ENCODE peak calls at places on chromosomes 12 and 14, in five cellular contexts. C is AG04449, N is NCI-H526, I is RWPE1, F is HepG2. X is an unnamed sample.

GRCh38 chr14:93333631-93334095 is 827 bp upstream of the BTBD7 start:
- DNase-seq in C (no peak), N (peak), I (no peak), F (no peak), X (no peak)

GRCh38 chr14:55160989-55161388 is 30.4 kb downstream of the DLGAP5 start:
- DNase-seq in C (no peak), N (peak), I (peak), F (peak), X (peak)

GRCh38 chr12:26870491-26871419 is 37.8 kb upstream of the ITPR2 start:
- DNase-seq in C (peak), N (peak), I (no peak), F (no peak), X (no peak)

GRCh38 chr12:94805749-94806148 is 155.4 kb upstream of the TMCC3 start:
- DNase-seq in C (peak), N (no peak), I (no peak), F (no peak), X (no peak)

GRCh38 chr12:92085040-92085439 is 60.6 kb downstream of the BTG1 start:
- DNase-seq in C (no peak), N (no peak), I (no peak), F (no peak), X (no peak)

GRCh38 chr14:32473476-32473875 is 144.4 kb downstream of the AKAP6 start:
- DNase-seq in C (no peak), N (no peak), I (peak), F (peak), X (no peak)

GRCh38 chr12:117792471-117792870 is 176.3 kb downstream of the KSR2 start:
- DNase-seq in C (no peak), N (no peak), I (peak), F (no peak), X (no peak)

GRCh38 chr12:51362307-51362706 is 15.8 kb upstream of the CELA1 start:
- DNase-seq in C (no peak), N (no peak), I (no peak), F (peak), X (no peak)

GRCh38 chr14:53044486-53044885 is 93.6 kb upstream of the FERMT2 start:
- DNase-seq in C (peak), N (no peak), I (no peak), F (no peak), X (no peak)

GRCh38 chr14:56868660-56869059 is 58.4 kb upstream of the OTX2 start:
- DNase-seq in C (no peak), N (no peak), I (no peak), F (no peak), X (no peak)

GRCh38 chr12:116919706-116920485 is 9.1 kb downstream of the FBXW8 start:
- DNase-seq in C (no peak), N (no peak), I (no peak), F (no peak), X (no peak)

GRCh38 chr14:99158150-99158549 is 113.8 kb downstream of the BCL11B start:
- DNase-seq in C (no peak), N (no peak), I (no peak), F (no peak), X (no peak)

GRCh38 chr12:15563683-15564082 is 225.5 kb downstream of the EPS8 start:
- DNase-seq in C (no peak), N (no peak), I (no peak), F (no peak), X (no peak)